ENCODE peak calls at places on chromosome 14, in eight cellular contexts. One of them, this sample, is unnamed. For H3K27me3, the result is how much of the 10 kb centered on the place peaks cover.

GRCh38 chr14:61644834-61645233 is 50.5 kb upstream of the HIF1A start:
- DNase-seq in CD8-positive, alpha-beta memory T cell: no peak
- DNase-seq in AG04450: no peak
- DNase-seq in IMR-90: peak
- DNase-seq in right lobe of liver: no peak
- DNase-seq in heart right ventricle: no peak
- DNase-seq in left ventricle myocardium inferior: no peak
- DNase-seq in GM12878: no peak
- DNase-seq in this sample: no peak

GRCh38 chr14:64704743-64705405 is 650 bp downstream of the PLEKHG3 start:
- DNase-seq in CD8-positive, alpha-beta memory T cell: no peak
- DNase-seq in heart right ventricle: peak
- DNase-seq in right lobe of liver: peak
- DNase-seq in IMR-90: peak
- DNase-seq in GM12878: no peak
- DNase-seq in AG04450: no peak
- DNase-seq in left ventricle myocardium inferior: no peak
- DNase-seq in this sample: no peak

GRCh38 chr14:32697704-32698103 is 241.0 kb upstream of the NPAS3 start:
- DNase-seq in IMR-90: peak
- DNase-seq in left ventricle myocardium inferior: no peak
- DNase-seq in heart right ventricle: no peak
- DNase-seq in AG04450: no peak
- DNase-seq in GM12878: no peak
- DNase-seq in right lobe of liver: no peak
- DNase-seq in CD8-positive, alpha-beta memory T cell: no peak
- DNase-seq in this sample: no peak

GRCh38 chr14:64937821-64938193 is 4.7 kb downstream of the GPX2 start:
- DNase-seq in IMR-90: peak
- DNase-seq in CD8-positive, alpha-beta memory T cell: no peak
- DNase-seq in heart right ventricle: no peak
- DNase-seq in left ventricle myocardium inferior: no peak
- DNase-seq in right lobe of liver: no peak
- DNase-seq in GM12878: no peak
- DNase-seq in AG04450: no peak
- DNase-seq in this sample: no peak

GRCh38 chr14:55448146-55448614 is 7.8 kb upstream of the TBPL2 start:
- DNase-seq in IMR-90: peak
- DNase-seq in GM12878: no peak
- DNase-seq in CD8-positive, alpha-beta memory T cell: no peak
- DNase-seq in AG04450: peak
- DNase-seq in right lobe of liver: no peak
- DNase-seq in heart right ventricle: no peak
- DNase-seq in left ventricle myocardium inferior: no peak
- DNase-seq in this sample: no peak

GRCh38 chr14:95313707-95314106 is 6.0 kb downstream of the CLMN start:
- DNase-seq in AG04450: no peak
- DNase-seq in right lobe of liver: peak
- DNase-seq in left ventricle myocardium inferior: peak
- DNase-seq in IMR-90: peak
- DNase-seq in heart right ventricle: peak
- DNase-seq in GM12878: no peak
- DNase-seq in CD8-positive, alpha-beta memory T cell: no peak
- DNase-seq in this sample: peak

GRCh38 chr14:84323963-84324362 is 1206.0 kb upstream of the FLRT2 start:
- DNase-seq in IMR-90: no peak
- DNase-seq in AG04450: no peak
- DNase-seq in right lobe of liver: no peak
- DNase-seq in CD8-positive, alpha-beta memory T cell: no peak
- DNase-seq in GM12878: no peak
- DNase-seq in left ventricle myocardium inferior: no peak
- DNase-seq in heart right ventricle: no peak
- DNase-seq in this sample: no peak

GRCh38 chr14:100584056-100585031 is 2.9 kb downstream of the BEGAIN start:
- DNase-seq in GM12878: no peak
- DNase-seq in left ventricle myocardium inferior: peak
- DNase-seq in right lobe of liver: peak
- DNase-seq in AG04450: no peak
- DNase-seq in CD8-positive, alpha-beta memory T cell: no peak
- DNase-seq in IMR-90: no peak
- DNase-seq in heart right ventricle: no peak
- DNase-seq in this sample: peak

GRCh38 chr14:72479471-72479931 is 414.4 kb downstream of the DPF3 start:
- DNase-seq in IMR-90: peak
- DNase-seq in GM12878: peak
- DNase-seq in AG04450: no peak
- DNase-seq in right lobe of liver: no peak
- DNase-seq in heart right ventricle: no peak
- DNase-seq in left ventricle myocardium inferior: no peak
- DNase-seq in CD8-positive, alpha-beta memory T cell: no peak
- DNase-seq in this sample: no peak

GRCh38 chr14:33897382-33897781 is 53.5 kb downstream of the EGLN3 start:
- DNase-seq in right lobe of liver: no peak
- DNase-seq in AG04450: no peak
- DNase-seq in left ventricle myocardium inferior: no peak
- DNase-seq in heart right ventricle: no peak
- DNase-seq in IMR-90: no peak
- DNase-seq in CD8-positive, alpha-beta memory T cell: no peak
- DNase-seq in GM12878: no peak
- DNase-seq in this sample: no peak

GRCh38 chr14:80705241-80705980 is 236.1 kb downstream of the CEP128 start:
- DNase-seq in left ventricle myocardium inferior: no peak
- DNase-seq in right lobe of liver: no peak
- DNase-seq in IMR-90: no peak
- DNase-seq in CD8-positive, alpha-beta memory T cell: no peak
- DNase-seq in heart right ventricle: no peak
- DNase-seq in AG04450: no peak
- DNase-seq in GM12878: no peak
- DNase-seq in this sample: no peak

GRCh38 chr14:59297070-59297766 is 108.8 kb downstream of the DAAM1 start:
- DNase-seq in heart right ventricle: no peak
- DNase-seq in right lobe of liver: peak
- DNase-seq in left ventricle myocardium inferior: no peak
- DNase-seq in GM12878: no peak
- DNase-seq in CD8-positive, alpha-beta memory T cell: no peak
- DNase-seq in AG04450: no peak
- DNase-seq in IMR-90: no peak
- DNase-seq in this sample: no peak

GRCh38 chr14:86673523-86673969 is 1143.6 kb downstream of the FLRT2 start:
- DNase-seq in CD8-positive, alpha-beta memory T cell: no peak
- DNase-seq in right lobe of liver: no peak
- DNase-seq in GM12878: no peak
- DNase-seq in AG04450: no peak
- DNase-seq in left ventricle myocardium inferior: no peak
- DNase-seq in IMR-90: peak
- DNase-seq in heart right ventricle: no peak
- DNase-seq in this sample: no peak

GRCh38 chr14:20499108-20499507 is 6.2 kb upstream of the RNASE10 start:
- DNase-seq in heart right ventricle: no peak
- DNase-seq in GM12878: no peak
- DNase-seq in left ventricle myocardium inferior: no peak
- DNase-seq in CD8-positive, alpha-beta memory T cell: no peak
- DNase-seq in right lobe of liver: no peak
- DNase-seq in IMR-90: no peak
- DNase-seq in AG04450: no peak
- DNase-seq in this sample: no peak

GRCh38 chr14:69291396-69291795 is 31.4 kb downstream of the GALNT16 start:
- DNase-seq in CD8-positive, alpha-beta memory T cell: no peak
- DNase-seq in right lobe of liver: no peak
- DNase-seq in IMR-90: no peak
- DNase-seq in heart right ventricle: no peak
- DNase-seq in left ventricle myocardium inferior: no peak
- DNase-seq in AG04450: no peak
- DNase-seq in GM12878: no peak
- DNase-seq in this sample: no peak

GRCh38 chr14:69129264-69129880 is 23.5 kb downstream of the DCAF5 start:
- DNase-seq in CD8-positive, alpha-beta memory T cell: peak
- DNase-seq in heart right ventricle: peak
- DNase-seq in IMR-90: peak
- DNase-seq in AG04450: peak
- DNase-seq in right lobe of liver: peak
- DNase-seq in left ventricle myocardium inferior: peak
- DNase-seq in GM12878: no peak
- DNase-seq in this sample: peak

GRCh38 chr14:88189040-88189839 is 133.8 kb downstream of the KCNK10 start:
- DNase-seq in CD8-positive, alpha-beta memory T cell: peak
- DNase-seq in left ventricle myocardium inferior: no peak
- DNase-seq in IMR-90: peak
- DNase-seq in right lobe of liver: peak
- DNase-seq in heart right ventricle: no peak
- DNase-seq in AG04450: peak
- DNase-seq in GM12878: peak
- DNase-seq in this sample: peak

DNA sequence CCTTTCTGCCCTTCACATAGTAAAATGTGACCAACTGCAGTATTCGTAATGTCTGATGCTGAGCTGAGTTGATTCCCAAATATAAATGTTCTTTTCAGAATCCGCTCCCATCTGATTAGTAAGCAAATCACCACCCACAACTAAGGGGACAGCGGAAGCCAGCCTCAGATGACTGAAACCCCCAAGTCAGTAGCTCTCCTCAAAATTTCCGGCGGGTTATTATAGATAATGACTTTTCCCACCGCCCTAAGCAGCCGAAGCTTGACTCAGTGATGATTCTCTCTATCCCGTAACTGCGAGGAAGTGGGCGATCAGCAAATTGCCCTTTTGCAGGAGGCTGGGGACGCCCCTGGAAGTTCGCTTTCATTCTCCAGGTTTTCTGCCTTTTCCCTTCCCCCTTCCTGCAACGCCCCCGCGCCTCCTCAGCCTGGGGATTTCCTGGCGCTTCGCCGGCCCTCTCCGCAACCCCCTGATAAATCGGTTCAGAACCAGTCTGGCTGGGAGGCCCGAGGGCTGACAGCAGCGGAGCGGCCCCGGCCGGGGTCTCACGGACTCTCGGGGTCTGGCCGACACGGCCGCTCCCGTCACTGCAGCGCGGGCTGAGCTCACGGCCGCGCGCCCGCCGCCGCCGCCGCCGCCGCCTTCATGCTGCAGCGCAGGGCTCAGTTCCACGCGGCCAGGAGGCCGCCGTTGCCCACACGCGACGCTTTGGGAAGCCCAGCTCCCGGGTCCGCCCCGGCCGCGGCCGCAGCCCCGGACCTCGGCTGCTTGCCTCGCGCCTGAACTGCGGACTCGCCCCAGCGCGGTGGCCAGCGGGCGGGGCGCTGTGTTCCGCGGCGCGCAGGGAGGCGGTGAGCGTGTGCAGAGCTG is at the start of gene LRFN5:
- DNase-seq in GM12878: no peak
- DNase-seq in CD8-positive, alpha-beta memory T cell: no peak
- DNase-seq in right lobe of liver: no peak
- DNase-seq in left ventricle myocardium inferior: peak
- DNase-seq in AG04450: no peak
- DNase-seq in heart right ventricle: peak
- DNase-seq in IMR-90: peak
- DNase-seq in this sample: no peak
- H3K27me3 ChIP-seq in GM12878: under half
- H3K27me3 ChIP-seq in CD8-positive, alpha-beta memory T cell: under half
- H3K27me3 ChIP-seq in right lobe of liver: under half
- H3K27me3 ChIP-seq in left ventricle myocardium inferior: half or more
- H3K27me3 ChIP-seq in AG04450: under half
- H3K27me3 ChIP-seq in heart right ventricle: under half
- H3K27me3 ChIP-seq in IMR-90: under half
- H3K27me3 ChIP-seq in this sample: under half

GRCh38 chr14:79513446-79513845 is 697.9 kb downstream of the DIO2 start:
- DNase-seq in heart right ventricle: no peak
- DNase-seq in IMR-90: no peak
- DNase-seq in left ventricle myocardium inferior: no peak
- DNase-seq in right lobe of liver: no peak
- DNase-seq in AG04450: no peak
- DNase-seq in CD8-positive, alpha-beta memory T cell: no peak
- DNase-seq in GM12878: no peak
- DNase-seq in this sample: no peak

GRCh38 chr14:79515158-79515557 is 696.1 kb downstream of the DIO2 start:
- DNase-seq in GM12878: no peak
- DNase-seq in right lobe of liver: no peak
- DNase-seq in AG04450: no peak
- DNase-seq in heart right ventricle: no peak
- DNase-seq in IMR-90: no peak
- DNase-seq in left ventricle myocardium inferior: no peak
- DNase-seq in CD8-positive, alpha-beta memory T cell: no peak
- DNase-seq in this sample: no peak

GRCh38 chr14:79516009-79516408 is 695.3 kb downstream of the DIO2 start:
- DNase-seq in CD8-positive, alpha-beta memory T cell: no peak
- DNase-seq in GM12878: no peak
- DNase-seq in heart right ventricle: no peak
- DNase-seq in right lobe of liver: no peak
- DNase-seq in IMR-90: no peak
- DNase-seq in left ventricle myocardium inferior: no peak
- DNase-seq in AG04450: no peak
- DNase-seq in this sample: no peak

GRCh38 chr14:79511146-79511545 is 700.2 kb downstream of the DIO2 start:
- DNase-seq in AG04450: no peak
- DNase-seq in right lobe of liver: no peak
- DNase-seq in CD8-positive, alpha-beta memory T cell: no peak
- DNase-seq in left ventricle myocardium inferior: no peak
- DNase-seq in heart right ventricle: no peak
- DNase-seq in GM12878: no peak
- DNase-seq in IMR-90: peak
- DNase-seq in this sample: no peak

DNA sequence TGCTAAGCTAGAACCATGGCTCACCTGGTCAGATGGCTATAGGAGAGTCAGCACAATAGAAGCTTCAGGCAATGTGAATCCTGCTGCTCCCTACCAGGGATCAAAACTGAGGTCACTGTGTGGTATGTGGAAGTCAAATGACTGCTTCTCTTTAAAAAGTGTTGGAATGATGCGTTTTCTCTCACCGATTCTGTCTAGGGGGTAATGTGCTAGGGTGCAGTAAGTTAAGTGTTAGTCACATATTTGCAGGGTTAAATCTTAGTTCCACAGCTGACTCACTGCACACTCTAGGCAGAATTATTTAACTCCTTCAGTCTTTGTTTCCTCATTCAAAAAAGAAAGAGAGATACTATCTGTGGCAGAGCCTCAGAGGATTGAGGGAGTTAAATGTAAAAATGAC is 696.6 kb downstream of the DIO2 start:
- DNase-seq in CD8-positive, alpha-beta memory T cell: no peak
- DNase-seq in left ventricle myocardium inferior: no peak
- DNase-seq in right lobe of liver: no peak
- DNase-seq in AG04450: peak
- DNase-seq in IMR-90: peak
- DNase-seq in heart right ventricle: no peak
- DNase-seq in GM12878: no peak
- DNase-seq in this sample: no peak
- H3K27ac ChIP-seq in CD8-positive, alpha-beta memory T cell: no peak
- H3K27ac ChIP-seq in left ventricle myocardium inferior: no peak
- H3K27ac ChIP-seq in right lobe of liver: no peak
- H3K27ac ChIP-seq in AG04450: no peak
- H3K27ac ChIP-seq in IMR-90: no peak
- H3K27ac ChIP-seq in heart right ventricle: no peak
- H3K27ac ChIP-seq in GM12878: no peak
- H3K27ac ChIP-seq in this sample: no peak

GRCh38 chr14:93976477-93977057 is at the start of gene ASB2:
- DNase-seq in IMR-90: peak
- DNase-seq in GM12878: no peak
- DNase-seq in AG04450: peak
- DNase-seq in CD8-positive, alpha-beta memory T cell: no peak
- DNase-seq in left ventricle myocardium inferior: no peak
- DNase-seq in right lobe of liver: no peak
- DNase-seq in heart right ventricle: no peak
- DNase-seq in this sample: no peak
- H3K4me3 ChIP-seq in IMR-90: no peak
- H3K4me3 ChIP-seq in GM12878: peak
- H3K4me3 ChIP-seq in AG04450: peak
- H3K4me3 ChIP-seq in CD8-positive, alpha-beta memory T cell: peak
- H3K4me3 ChIP-seq in left ventricle myocardium inferior: peak
- H3K4me3 ChIP-seq in right lobe of liver: no peak
- H3K4me3 ChIP-seq in heart right ventricle: peak
- H3K4me3 ChIP-seq in this sample: no peak

GRCh38 chr14:62734831-62735230 is 310.4 kb downstream of the KCNH5 start:
- DNase-seq in AG04450: no peak
- DNase-seq in IMR-90: no peak
- DNase-seq in heart right ventricle: no peak
- DNase-seq in CD8-positive, alpha-beta memory T cell: no peak
- DNase-seq in right lobe of liver: no peak
- DNase-seq in left ventricle myocardium inferior: no peak
- DNase-seq in GM12878: no peak
- DNase-seq in this sample: no peak
- H3K27me3 ChIP-seq in AG04450: under half
- H3K27me3 ChIP-seq in IMR-90: under half
- H3K27me3 ChIP-seq in heart right ventricle: under half
- H3K27me3 ChIP-seq in CD8-positive, alpha-beta memory T cell: under half
- H3K27me3 ChIP-seq in right lobe of liver: under half
- H3K27me3 ChIP-seq in left ventricle myocardium inferior: under half
- H3K27me3 ChIP-seq in GM12878: under half
- H3K27me3 ChIP-seq in this sample: under half

This sample was measured in pancreas.